ENCODE peak calls at places on chromosomes 4 and X, in ten cellular contexts. One of them, this sample, is unnamed. For H3K4me1, the result is how much of the 10 kb centered on the place peaks cover.

GRCh38 chr4:85642356-85643100 is 167.6 kb downstream of the ARHGAP24 start:
- ATAC-seq in HCT116: no peak
- ATAC-seq in heart right ventricle: no peak
- ATAC-seq in mucosa of descending colon: no peak
- ATAC-seq in left lung: no peak
- ATAC-seq in lower lobe of right lung: no peak
- ATAC-seq in psoas muscle: no peak
- ATAC-seq in pancreas: no peak
- ATAC-seq in GM23338: no peak
- ATAC-seq in GM12878: no peak
- ATAC-seq in this sample: no peak

GRCh38 chr4:6201580-6202091 is 1.3 kb upstream of the JAKMIP1 start:
- ATAC-seq in HCT116: no peak
- ATAC-seq in heart right ventricle: no peak
- ATAC-seq in mucosa of descending colon: no peak
- ATAC-seq in left lung: no peak
- ATAC-seq in lower lobe of right lung: no peak
- ATAC-seq in psoas muscle: no peak
- ATAC-seq in pancreas: no peak
- ATAC-seq in GM23338: no peak
- ATAC-seq in GM12878: peak
- ATAC-seq in this sample: no peak

GRCh38 chr4:56466910-56467283 is 520 bp upstream of the SRP72 start:
- ATAC-seq in HCT116: no peak
- ATAC-seq in heart right ventricle: peak
- ATAC-seq in mucosa of descending colon: no peak
- ATAC-seq in left lung: no peak
- ATAC-seq in lower lobe of right lung: no peak
- ATAC-seq in psoas muscle: no peak
- ATAC-seq in pancreas: no peak
- ATAC-seq in GM23338: no peak
- ATAC-seq in GM12878: no peak
- ATAC-seq in this sample: no peak

GRCh38 chrX:150696836-150697235 is 3.6 kb downstream of the MTMR1 start:
- ATAC-seq in HCT116: no peak
- ATAC-seq in heart right ventricle: no peak
- ATAC-seq in mucosa of descending colon: no peak
- ATAC-seq in left lung: no peak
- ATAC-seq in lower lobe of right lung: no peak
- ATAC-seq in psoas muscle: no peak
- ATAC-seq in pancreas: no peak
- ATAC-seq in GM23338: no peak
- ATAC-seq in GM12878: peak
- ATAC-seq in this sample: no peak

GRCh38 chr4:150909116-150909515 is 106.0 kb downstream of the LRBA start:
- ATAC-seq in HCT116: no peak
- ATAC-seq in heart right ventricle: no peak
- ATAC-seq in mucosa of descending colon: no peak
- ATAC-seq in left lung: no peak
- ATAC-seq in lower lobe of right lung: no peak
- ATAC-seq in psoas muscle: no peak
- ATAC-seq in pancreas: no peak
- ATAC-seq in GM23338: no peak
- ATAC-seq in GM12878: peak
- ATAC-seq in this sample: no peak

GRCh38 chrX:150766351-150767044 is 73.3 kb downstream of the MTMR1 start:
- ATAC-seq in HCT116: peak
- ATAC-seq in heart right ventricle: no peak
- ATAC-seq in mucosa of descending colon: no peak
- ATAC-seq in left lung: no peak
- ATAC-seq in lower lobe of right lung: no peak
- ATAC-seq in psoas muscle: no peak
- ATAC-seq in pancreas: no peak
- ATAC-seq in GM23338: peak
- ATAC-seq in GM12878: peak
- ATAC-seq in this sample: no peak

GRCh38 chr4:184280591-184281071 is 63.0 kb upstream of the ENPP6 start:
- ATAC-seq in HCT116: no peak
- ATAC-seq in heart right ventricle: no peak
- ATAC-seq in mucosa of descending colon: peak
- ATAC-seq in left lung: no peak
- ATAC-seq in lower lobe of right lung: no peak
- ATAC-seq in psoas muscle: no peak
- ATAC-seq in pancreas: no peak
- ATAC-seq in GM23338: no peak
- ATAC-seq in GM12878: peak
- ATAC-seq in this sample: no peak

GRCh38 chrX:19373034-19373891 is 29.5 kb downstream of the PDHA1 start:
- ATAC-seq in HCT116: no peak
- ATAC-seq in heart right ventricle: peak
- ATAC-seq in mucosa of descending colon: no peak
- ATAC-seq in left lung: no peak
- ATAC-seq in lower lobe of right lung: no peak
- ATAC-seq in psoas muscle: no peak
- ATAC-seq in pancreas: no peak
- ATAC-seq in GM23338: peak
- ATAC-seq in GM12878: peak
- ATAC-seq in this sample: no peak

GRCh38 chr4:141215972-141216761 is 4.5 kb upstream of the ZNF330 start:
- ATAC-seq in HCT116: no peak
- ATAC-seq in heart right ventricle: peak
- ATAC-seq in mucosa of descending colon: no peak
- ATAC-seq in left lung: peak
- ATAC-seq in lower lobe of right lung: peak
- ATAC-seq in psoas muscle: no peak
- ATAC-seq in pancreas: no peak
- ATAC-seq in GM23338: no peak
- ATAC-seq in GM12878: no peak
- ATAC-seq in this sample: no peak

GRCh38 chr4:141215030-141215429 is 5.7 kb upstream of the ZNF330 start:
- ATAC-seq in HCT116: no peak
- ATAC-seq in heart right ventricle: no peak
- ATAC-seq in mucosa of descending colon: no peak
- ATAC-seq in left lung: no peak
- ATAC-seq in lower lobe of right lung: no peak
- ATAC-seq in psoas muscle: no peak
- ATAC-seq in pancreas: no peak
- ATAC-seq in GM23338: no peak
- ATAC-seq in GM12878: no peak
- ATAC-seq in this sample: no peak

GRCh38 chr4:141220271-141220654 is 432 bp upstream of the ZNF330 start:
- ATAC-seq in HCT116: no peak
- ATAC-seq in heart right ventricle: no peak
- ATAC-seq in mucosa of descending colon: no peak
- ATAC-seq in left lung: no peak
- ATAC-seq in lower lobe of right lung: no peak
- ATAC-seq in psoas muscle: no peak
- ATAC-seq in pancreas: no peak
- ATAC-seq in GM23338: peak
- ATAC-seq in GM12878: peak
- ATAC-seq in this sample: no peak

GRCh38 chr4:141223418-141223817 is 2.7 kb downstream of the ZNF330 start:
- ATAC-seq in HCT116: no peak
- ATAC-seq in heart right ventricle: peak
- ATAC-seq in mucosa of descending colon: no peak
- ATAC-seq in left lung: no peak
- ATAC-seq in lower lobe of right lung: no peak
- ATAC-seq in psoas muscle: no peak
- ATAC-seq in pancreas: no peak
- ATAC-seq in GM23338: no peak
- ATAC-seq in GM12878: no peak
- ATAC-seq in this sample: no peak

DNA sequence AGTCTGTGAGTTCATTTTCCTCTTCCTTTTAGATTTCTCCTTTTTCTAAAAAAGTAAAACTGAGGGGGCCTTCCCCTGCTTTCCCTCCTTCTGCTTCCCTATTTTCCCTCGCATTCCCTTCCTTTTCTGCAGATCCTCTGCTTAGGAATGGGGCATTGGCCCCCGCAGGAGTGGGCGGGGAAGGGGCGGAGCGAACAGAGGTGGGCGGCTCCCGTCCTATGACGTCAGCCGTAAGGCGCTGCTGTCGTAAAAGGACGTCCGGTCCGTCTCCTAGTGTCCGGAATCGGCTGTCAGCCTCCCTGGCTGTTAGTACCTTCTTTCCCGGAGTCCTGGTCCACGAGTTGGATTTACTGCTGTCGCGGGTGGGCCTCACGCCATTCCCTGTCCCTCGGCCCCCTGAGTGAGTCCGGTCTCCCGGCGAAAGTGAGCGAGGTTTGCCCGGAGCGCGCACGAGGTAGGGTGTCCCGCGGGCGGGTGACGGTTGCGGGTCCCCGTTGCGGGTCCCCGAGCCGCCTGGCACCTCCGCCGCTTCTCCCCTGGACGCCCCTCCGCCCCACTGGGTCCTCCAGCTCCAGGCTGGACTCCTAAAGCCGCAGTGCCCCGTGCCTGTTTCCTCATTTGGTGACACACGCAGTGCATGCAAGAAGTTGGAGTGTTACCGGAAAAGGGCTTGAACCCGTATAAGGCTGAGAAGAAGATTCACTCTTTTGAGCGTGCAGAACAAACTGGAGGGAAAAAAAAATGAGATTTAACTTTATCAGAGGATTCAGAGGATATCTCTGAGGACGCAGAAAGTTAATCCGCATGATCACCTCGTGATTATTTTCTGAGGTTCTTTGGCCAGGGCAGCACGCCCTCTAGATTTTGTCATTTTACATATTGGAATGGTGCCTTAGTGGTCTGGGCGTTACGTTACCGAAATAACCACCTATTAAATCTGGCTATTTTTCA is at the start of gene ZNF330:
- ATAC-seq in HCT116: peak
- ATAC-seq in heart right ventricle: peak
- ATAC-seq in mucosa of descending colon: peak
- ATAC-seq in left lung: peak
- ATAC-seq in lower lobe of right lung: peak
- ATAC-seq in psoas muscle: peak
- ATAC-seq in pancreas: peak
- ATAC-seq in GM23338: peak
- ATAC-seq in GM12878: peak
- ATAC-seq in this sample: peak
- TF ChIP-seq CTCF in HCT116: peak
- TF ChIP-seq CTCF in heart right ventricle: peak
- TF ChIP-seq CTCF in mucosa of descending colon: no peak
- TF ChIP-seq CTCF in left lung: no peak
- TF ChIP-seq CTCF in lower lobe of right lung: no peak
- TF ChIP-seq CTCF in psoas muscle: peak
- TF ChIP-seq CTCF in pancreas: no peak
- TF ChIP-seq CTCF in GM23338: peak
- TF ChIP-seq CTCF in GM12878: peak
- TF ChIP-seq CTCF in this sample: no peak

GRCh38 chr4:2257361-2258001 is 4.4 kb downstream of the MXD4 start:
- ATAC-seq in HCT116: no peak
- ATAC-seq in heart right ventricle: no peak
- ATAC-seq in mucosa of descending colon: no peak
- ATAC-seq in left lung: no peak
- ATAC-seq in lower lobe of right lung: no peak
- ATAC-seq in psoas muscle: no peak
- ATAC-seq in pancreas: no peak
- ATAC-seq in GM23338: no peak
- ATAC-seq in GM12878: no peak
- ATAC-seq in this sample: no peak

GRCh38 chr4:2256781-2257191 is 5.1 kb downstream of the MXD4 start:
- ATAC-seq in HCT116: no peak
- ATAC-seq in heart right ventricle: peak
- ATAC-seq in mucosa of descending colon: no peak
- ATAC-seq in left lung: no peak
- ATAC-seq in lower lobe of right lung: peak
- ATAC-seq in psoas muscle: no peak
- ATAC-seq in pancreas: no peak
- ATAC-seq in GM23338: no peak
- ATAC-seq in GM12878: peak
- ATAC-seq in this sample: peak

GRCh38 chr4:2259036-2259540 is 2.8 kb downstream of the MXD4 start:
- ATAC-seq in HCT116: no peak
- ATAC-seq in heart right ventricle: no peak
- ATAC-seq in mucosa of descending colon: no peak
- ATAC-seq in left lung: no peak
- ATAC-seq in lower lobe of right lung: no peak
- ATAC-seq in psoas muscle: no peak
- ATAC-seq in pancreas: no peak
- ATAC-seq in GM23338: no peak
- ATAC-seq in GM12878: no peak
- ATAC-seq in this sample: no peak

GRCh38 chr4:2259541-2260267 is 2.2 kb downstream of the MXD4 start:
- ATAC-seq in HCT116: no peak
- ATAC-seq in heart right ventricle: no peak
- ATAC-seq in mucosa of descending colon: no peak
- ATAC-seq in left lung: no peak
- ATAC-seq in lower lobe of right lung: no peak
- ATAC-seq in psoas muscle: no peak
- ATAC-seq in pancreas: no peak
- ATAC-seq in GM23338: no peak
- ATAC-seq in GM12878: no peak
- ATAC-seq in this sample: no peak

DNA sequence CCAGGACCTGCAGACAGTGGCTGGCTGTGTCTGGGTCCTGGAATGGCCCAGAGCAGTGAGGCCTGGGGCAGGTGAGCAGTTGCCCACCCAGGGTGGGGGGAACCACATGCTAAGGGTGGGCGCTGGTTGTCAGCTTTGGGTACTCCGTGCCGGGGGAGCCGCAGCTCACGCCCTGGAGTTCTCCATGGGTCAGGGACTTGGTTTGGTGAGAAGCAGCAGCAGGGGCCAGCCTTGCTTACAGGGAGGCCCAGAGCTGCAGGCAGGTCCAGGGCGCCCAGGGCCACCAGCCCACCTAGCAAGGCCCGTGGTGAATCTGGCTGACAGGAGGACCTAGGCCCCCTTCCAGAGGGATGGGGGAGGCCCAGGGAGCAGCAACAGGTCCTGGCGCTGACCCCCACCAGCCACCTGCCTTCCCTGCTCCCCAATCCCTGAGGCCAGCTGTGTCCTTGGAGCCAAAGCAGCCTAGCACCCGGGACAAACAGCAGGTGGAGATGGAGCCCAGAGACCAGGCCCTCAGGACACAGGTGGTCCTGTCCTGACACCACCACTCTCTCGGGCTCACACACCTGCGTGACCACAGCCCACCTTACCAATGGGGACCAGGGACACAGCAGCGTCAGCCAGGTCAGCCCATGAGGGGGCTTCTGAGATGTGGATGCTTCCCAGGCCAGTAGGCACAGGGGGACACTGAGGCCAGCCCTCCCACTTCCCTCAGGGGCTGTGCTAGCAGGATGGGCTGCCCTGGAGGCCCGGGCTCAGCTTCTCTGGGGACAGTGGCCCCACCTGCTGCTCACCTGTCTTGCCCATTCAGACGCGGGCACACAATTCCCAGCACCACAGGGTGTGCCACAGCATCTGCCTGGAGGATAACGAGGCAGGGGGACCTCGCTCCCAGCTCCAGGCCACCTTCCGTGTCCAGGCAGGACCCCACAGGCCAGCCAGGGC is 3.5 kb downstream of the MXD4 start:
- ATAC-seq in HCT116: no peak
- ATAC-seq in heart right ventricle: no peak
- ATAC-seq in mucosa of descending colon: no peak
- ATAC-seq in left lung: no peak
- ATAC-seq in lower lobe of right lung: no peak
- ATAC-seq in psoas muscle: no peak
- ATAC-seq in pancreas: no peak
- ATAC-seq in GM23338: no peak
- ATAC-seq in GM12878: no peak
- ATAC-seq in this sample: no peak
- H3K4me1 ChIP-seq in HCT116: under half
- H3K4me1 ChIP-seq in heart right ventricle: half or more
- H3K4me1 ChIP-seq in mucosa of descending colon: under half
- H3K4me1 ChIP-seq in left lung: half or more
- H3K4me1 ChIP-seq in lower lobe of right lung: half or more
- H3K4me1 ChIP-seq in psoas muscle: half or more
- H3K4me1 ChIP-seq in pancreas: under half
- H3K4me1 ChIP-seq in GM23338: under half
- H3K4me1 ChIP-seq in GM12878: under half
- H3K4me1 ChIP-seq in this sample: half or more

DNA sequence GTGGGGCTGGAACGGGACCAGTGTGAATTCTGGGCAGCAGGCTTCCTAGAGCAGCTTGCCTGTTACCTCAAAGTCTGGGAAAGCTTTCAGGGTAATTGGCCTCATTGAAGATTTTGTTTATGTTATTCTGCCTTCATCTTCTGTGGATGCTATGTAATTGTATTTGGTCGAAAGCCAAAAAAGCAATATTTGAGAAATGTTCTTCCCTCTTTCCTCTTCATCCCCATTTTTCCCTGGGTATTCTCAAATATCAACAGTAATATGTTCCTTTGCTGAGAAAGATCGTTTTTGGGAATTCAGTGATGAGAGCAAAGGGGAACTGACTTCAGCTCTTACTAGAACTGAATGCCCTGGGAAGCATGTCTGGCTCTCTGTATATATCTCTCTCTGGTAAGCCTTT is 13.0 kb downstream of the TMEM131L start:
- ATAC-seq in HCT116: no peak
- ATAC-seq in heart right ventricle: no peak
- ATAC-seq in mucosa of descending colon: no peak
- ATAC-seq in left lung: no peak
- ATAC-seq in lower lobe of right lung: no peak
- ATAC-seq in psoas muscle: no peak
- ATAC-seq in pancreas: no peak
- ATAC-seq in GM23338: peak
- ATAC-seq in GM12878: no peak
- ATAC-seq in this sample: no peak
- H3K4me3 ChIP-seq in HCT116: no peak
- H3K4me3 ChIP-seq in heart right ventricle: no peak
- H3K4me3 ChIP-seq in mucosa of descending colon: no peak
- H3K4me3 ChIP-seq in left lung: no peak
- H3K4me3 ChIP-seq in lower lobe of right lung: no peak
- H3K4me3 ChIP-seq in psoas muscle: peak
- H3K4me3 ChIP-seq in pancreas: no peak
- H3K4me3 ChIP-seq in GM23338: no peak
- H3K4me3 ChIP-seq in GM12878: peak
- H3K4me3 ChIP-seq in this sample: no peak

GRCh38 chr4:3785292-3785565 is 19.0 kb downstream of the ADRA2C start:
- ATAC-seq in HCT116: no peak
- ATAC-seq in heart right ventricle: no peak
- ATAC-seq in mucosa of descending colon: no peak
- ATAC-seq in left lung: no peak
- ATAC-seq in lower lobe of right lung: no peak
- ATAC-seq in psoas muscle: no peak
- ATAC-seq in pancreas: no peak
- ATAC-seq in GM23338: no peak
- ATAC-seq in GM12878: no peak
- ATAC-seq in this sample: no peak

GRCh38 chr4:3784469-3785291 is 18.5 kb downstream of the ADRA2C start:
- ATAC-seq in HCT116: peak
- ATAC-seq in heart right ventricle: no peak
- ATAC-seq in mucosa of descending colon: no peak
- ATAC-seq in left lung: no peak
- ATAC-seq in lower lobe of right lung: no peak
- ATAC-seq in psoas muscle: no peak
- ATAC-seq in pancreas: peak
- ATAC-seq in GM23338: peak
- ATAC-seq in GM12878: no peak
- ATAC-seq in this sample: no peak

GRCh38 chr4:3781997-3782930 is 16.1 kb downstream of the ADRA2C start:
- ATAC-seq in HCT116: no peak
- ATAC-seq in heart right ventricle: no peak
- ATAC-seq in mucosa of descending colon: no peak
- ATAC-seq in left lung: peak
- ATAC-seq in lower lobe of right lung: no peak
- ATAC-seq in psoas muscle: no peak
- ATAC-seq in pancreas: no peak
- ATAC-seq in GM23338: no peak
- ATAC-seq in GM12878: no peak
- ATAC-seq in this sample: no peak

GRCh38 chr4:3781193-3781886 is 15.2 kb downstream of the ADRA2C start:
- ATAC-seq in HCT116: peak
- ATAC-seq in heart right ventricle: no peak
- ATAC-seq in mucosa of descending colon: no peak
- ATAC-seq in left lung: no peak
- ATAC-seq in lower lobe of right lung: no peak
- ATAC-seq in psoas muscle: no peak
- ATAC-seq in pancreas: no peak
- ATAC-seq in GM23338: no peak
- ATAC-seq in GM12878: no peak
- ATAC-seq in this sample: no peak

DNA sequence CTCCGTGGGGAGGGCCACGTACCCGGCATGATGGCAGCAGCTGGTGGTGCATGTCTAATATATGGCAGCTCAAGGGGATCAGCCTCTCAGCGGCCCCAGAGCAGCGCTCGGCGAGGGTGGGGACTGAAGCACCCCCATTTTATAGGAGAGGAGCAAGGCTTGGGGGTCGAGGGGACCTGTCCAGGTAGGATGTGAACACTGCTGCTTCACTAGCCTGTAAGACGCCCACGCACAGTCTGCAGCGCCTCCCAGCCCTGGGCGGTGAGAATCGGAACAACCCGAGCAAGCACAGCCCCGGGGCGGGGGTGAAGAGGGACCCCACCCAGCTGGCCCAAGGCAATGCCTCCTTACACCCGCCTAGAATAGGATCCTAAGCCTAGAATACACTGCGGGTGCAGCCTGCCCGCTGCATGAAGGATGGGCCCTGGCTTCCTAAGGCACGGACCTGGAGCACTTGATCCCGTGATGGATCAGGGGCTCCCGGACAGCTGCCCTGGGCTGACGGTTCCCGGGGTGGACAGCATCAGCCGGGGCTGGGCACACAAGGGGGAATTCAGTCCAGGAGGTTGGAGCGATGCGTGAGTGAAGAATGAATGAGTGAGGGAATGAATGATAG is 17.6 kb downstream of the ADRA2C start:
- ATAC-seq in HCT116: peak
- ATAC-seq in heart right ventricle: no peak
- ATAC-seq in mucosa of descending colon: peak
- ATAC-seq in left lung: peak
- ATAC-seq in lower lobe of right lung: no peak
- ATAC-seq in psoas muscle: no peak
- ATAC-seq in pancreas: peak
- ATAC-seq in GM23338: peak
- ATAC-seq in GM12878: peak
- ATAC-seq in this sample: no peak
- TF ChIP-seq CTCF in HCT116: peak
- TF ChIP-seq CTCF in heart right ventricle: peak
- TF ChIP-seq CTCF in mucosa of descending colon: no peak
- TF ChIP-seq CTCF in left lung: no peak
- TF ChIP-seq CTCF in lower lobe of right lung: no peak
- TF ChIP-seq CTCF in psoas muscle: peak
- TF ChIP-seq CTCF in pancreas: no peak
- TF ChIP-seq CTCF in GM23338: peak
- TF ChIP-seq CTCF in GM12878: peak
- TF ChIP-seq CTCF in this sample: no peak

This sample was measured in gastroesophageal sphincter.